ENCODE peak calls at places on chromosomes 13 and 19, in six cellular contexts. M, C, O, G, A and W are unnamed samples.
A peak's percentile ranks its signal among the peaks of the same experiment; 100 is the strongest.

GRCh38 chr13:33452873-33453558 is 167.5 kb upstream of the STARD13 start:
- DNase-seq in M (peak; percentile 0), C (no peak), O (no peak), G (no peak), A (no peak), W (no peak)

GRCh38 chr13:50580684-50581305 is 262.7 kb downstream of the DLEU7 start:
- DNase-seq in M (no peak), C (no peak), O (no peak), G (no peak), A (no peak), W (peak; percentile 75)

GRCh38 chr13:72561791-72562190 is 165.6 kb downstream of the MZT1 start:
- DNase-seq in M (no peak), C (no peak), O (no peak), G (no peak), A (no peak), W (no peak)

GRCh38 chr13:30857018-30857417 is 49.1 kb upstream of the MEDAG start:
- DNase-seq in M (no peak), C (no peak), O (no peak), G (no peak), A (no peak), W (no peak)

GRCh38 chr13:42959615-42960014 is 32.4 kb downstream of the EPSTI1 start:
- DNase-seq in M (no peak), C (no peak), O (no peak), G (no peak), A (no peak), W (no peak)

GRCh38 chr13:95902736-95903135 is 150.5 kb downstream of the UGGT2 start:
- DNase-seq in M (no peak), C (no peak), O (no peak), G (no peak), A (no peak), W (no peak)

GRCh38 chr13:74732736-74733135 is 598.5 kb upstream of the KLF12 start:
- DNase-seq in M (no peak), C (no peak), O (no peak), G (no peak), A (no peak), W (no peak)

GRCh38 chr13:90055121-90055520 is 1292.4 kb upstream of the MIR17HG start:
- DNase-seq in M (no peak), C (no peak), O (no peak), G (peak; percentile 79), A (no peak), W (no peak)

GRCh38 chr19:55442372-55443044 is 592 bp downstream of the SHISA7 start:
- DNase-seq in M (peak; percentile 47), C (no peak), O (no peak), G (no peak), A (no peak), W (no peak)

GRCh38 chr13:46885018-46885417 is 11.8 kb downstream of the HTR2A start:
- DNase-seq in M (no peak), C (no peak), O (no peak), G (peak; percentile 10), A (no peak), W (no peak)

GRCh38 chr13:46804391-46804815 is 7.4 kb upstream of the ESD start:
- DNase-seq in M (no peak), C (peak; percentile 79), O (no peak), G (peak; percentile 91), A (no peak), W (peak; percentile 66)

GRCh38 chr19:33621811-33622504 is at the start of gene CHST8:
- DNase-seq in M (peak; percentile 47), C (no peak), O (no peak), G (no peak), A (no peak), W (peak; percentile 4)

GRCh38 chr13:113756441-113757097 is 2.5 kb upstream of the TMEM255B start:
- DNase-seq in M (no peak), C (no peak), O (no peak), G (peak; percentile 34), A (no peak), W (no peak)

GRCh38 chr19:16429066-16429758 is 42.6 kb downstream of the EPS15L1 start:
- DNase-seq in M (peak; percentile 71), C (no peak), O (no peak), G (peak; percentile 8), A (no peak), W (no peak)

GRCh38 chr19:52190679-52191293 is 934 bp downstream of the PPP2R1A start:
- DNase-seq in M (no peak), C (no peak), O (no peak), G (peak; percentile 30), A (no peak), W (no peak)

GRCh38 chr19:33055718-33056117 is 9.0 kb downstream of the RHPN2 start:
- DNase-seq in M (no peak), C (no peak), O (no peak), G (peak; percentile 49), A (no peak), W (no peak)

GRCh38 chr19:40282920-40283319 is 2.2 kb downstream of the AKT2 start:
- DNase-seq in M (no peak), C (no peak), O (no peak), G (no peak), A (no peak), W (no peak)

GRCh38 chr19:36401475-36401874 is 17.0 kb downstream of the ZFP82 start:
- DNase-seq in M (no peak), C (no peak), O (no peak), G (no peak), A (no peak), W (no peak)

GRCh38 chr13:62119739-62120700 is 704.4 kb upstream of the PCDH20 start:
- DNase-seq in M (no peak), C (no peak), O (no peak), G (peak; percentile 31), A (no peak), W (no peak)

GRCh38 chr13:37136633-37137032 is 31.2 kb upstream of the CSNK1A1L start:
- DNase-seq in M (no peak), C (no peak), O (no peak), G (no peak), A (no peak), W (no peak)

GRCh38 chr13:30346159-30346788 is 38.9 kb upstream of the KATNAL1 start:
- DNase-seq in M (no peak), C (no peak), O (peak; percentile 40), G (no peak), A (peak; percentile 7), W (no peak)

GRCh38 chr13:75908137-75908536 is 272.0 kb downstream of the LMO7 start:
- DNase-seq in M (no peak), C (no peak), O (no peak), G (no peak), A (no peak), W (no peak)

GRCh38 chr19:1001538-1002166 is 1.4 kb downstream of the GRIN3B start:
- DNase-seq in M (peak; percentile 19), C (no peak), O (peak; percentile 72), G (peak; percentile 41), A (peak; percentile 65), W (no peak)

GRCh38 chr13:98822238-98822606 is 69.8 kb upstream of the SLC15A1 start:
- DNase-seq in M (no peak), C (no peak), O (no peak), G (no peak), A (no peak), W (no peak)

GRCh38 chr19:18306209-18306902 is 16.5 kb downstream of the LSM4 start:
- DNase-seq in M (no peak), C (no peak), O (no peak), G (no peak), A (no peak), W (no peak)

GRCh38 chr13:22703601-22704209 is 477.1 kb upstream of the SGCG start:
- DNase-seq in M (no peak), C (no peak), O (no peak), G (peak; percentile 56), A (no peak), W (no peak)

GRCh38 chr13:78758549-78758948 is 99.6 kb upstream of the OBI1 start:
- DNase-seq in M (no peak), C (no peak), O (no peak), G (no peak), A (no peak), W (no peak)

GRCh38 chr13:46831588-46832194 is 34.7 kb upstream of the ESD start:
- DNase-seq in M (no peak), C (no peak), O (no peak), G (peak; percentile 71), A (peak; percentile 14), W (peak; percentile 2)

GRCh38 chr19:19202707-19203011 is 555 bp downstream of the NR2C2AP start:
- DNase-seq in M (no peak), C (no peak), O (no peak), G (no peak), A (no peak), W (no peak)

GRCh38 chr13:28622286-28622685 is 36.6 kb upstream of the POMP start:
- DNase-seq in M (peak; percentile 49), C (no peak), O (no peak), G (no peak), A (no peak), W (no peak)